ENCODE peak calls at places on chromosomes 1 and 21, in eight cellular contexts. One of them, this sample, is unnamed.

GRCh38 chr1:69167876-69168275 is 399.8 kb upstream of the LRRC7 start:
- DNase-seq in psoas muscle: no peak
- DNase-seq in IMR-90: no peak
- DNase-seq in CD8-positive, alpha-beta memory T cell: no peak
- DNase-seq in left ventricle myocardium inferior: no peak
- DNase-seq in upper lobe of right lung: no peak
- DNase-seq in tibial nerve: no peak
- DNase-seq in adrenal gland: no peak
- DNase-seq in this sample: no peak

GRCh38 chr1:53519412-53519811 is 60.2 kb downstream of the DMRTB1 start:
- DNase-seq in psoas muscle: no peak
- DNase-seq in IMR-90: no peak
- DNase-seq in CD8-positive, alpha-beta memory T cell: no peak
- DNase-seq in left ventricle myocardium inferior: no peak
- DNase-seq in upper lobe of right lung: no peak
- DNase-seq in tibial nerve: no peak
- DNase-seq in adrenal gland: no peak
- DNase-seq in this sample: no peak

GRCh38 chr1:33640114-33640660 is 167.7 kb downstream of the ZSCAN20 start:
- DNase-seq in psoas muscle: no peak
- DNase-seq in IMR-90: peak; percentile 20
- DNase-seq in CD8-positive, alpha-beta memory T cell: no peak
- DNase-seq in left ventricle myocardium inferior: no peak
- DNase-seq in upper lobe of right lung: no peak
- DNase-seq in tibial nerve: no peak
- DNase-seq in adrenal gland: no peak
- DNase-seq in this sample: no peak

GRCh38 chr1:89556716-89557442 is 32.2 kb downstream of the LRRC8B start:
- DNase-seq in psoas muscle: no peak
- DNase-seq in IMR-90: no peak
- DNase-seq in CD8-positive, alpha-beta memory T cell: no peak
- DNase-seq in left ventricle myocardium inferior: no peak
- DNase-seq in upper lobe of right lung: no peak
- DNase-seq in tibial nerve: no peak
- DNase-seq in adrenal gland: no peak
- DNase-seq in this sample: no peak

GRCh38 chr1:72281637-72282270 is 585 bp downstream of the NEGR1 start:
- DNase-seq in psoas muscle: no peak
- DNase-seq in IMR-90: peak; percentile 2
- DNase-seq in CD8-positive, alpha-beta memory T cell: no peak
- DNase-seq in left ventricle myocardium inferior: no peak
- DNase-seq in upper lobe of right lung: no peak
- DNase-seq in tibial nerve: peak; percentile 16
- DNase-seq in adrenal gland: no peak
- DNase-seq in this sample: peak; percentile 64

GRCh38 chr1:172653015-172653709 is 5.7 kb upstream of the FASLG start:
- DNase-seq in psoas muscle: no peak
- DNase-seq in IMR-90: peak; percentile 63
- DNase-seq in CD8-positive, alpha-beta memory T cell: no peak
- DNase-seq in left ventricle myocardium inferior: no peak
- DNase-seq in upper lobe of right lung: no peak
- DNase-seq in tibial nerve: no peak
- DNase-seq in adrenal gland: no peak
- DNase-seq in this sample: no peak

GRCh38 chr1:229430761-229431269 is 3.1 kb downstream of the ACTA1 start:
- DNase-seq in psoas muscle: peak; percentile 83
- DNase-seq in IMR-90: peak; percentile 37
- DNase-seq in CD8-positive, alpha-beta memory T cell: no peak
- DNase-seq in left ventricle myocardium inferior: peak; percentile 69
- DNase-seq in upper lobe of right lung: peak; percentile 74
- DNase-seq in tibial nerve: peak; percentile 29
- DNase-seq in adrenal gland: peak; percentile 52
- DNase-seq in this sample: no peak

GRCh38 chr1:29550119-29550841 is 314.0 kb downstream of the PTPRU start:
- DNase-seq in psoas muscle: no peak
- DNase-seq in IMR-90: no peak
- DNase-seq in CD8-positive, alpha-beta memory T cell: no peak
- DNase-seq in left ventricle myocardium inferior: no peak
- DNase-seq in upper lobe of right lung: peak; percentile 82
- DNase-seq in tibial nerve: no peak
- DNase-seq in adrenal gland: no peak
- DNase-seq in this sample: peak; percentile 42

GRCh38 chr1:77975386-77975785 is 3.5 kb downstream of the FUBP1 start:
- DNase-seq in psoas muscle: no peak
- DNase-seq in IMR-90: peak; percentile 40
- DNase-seq in CD8-positive, alpha-beta memory T cell: no peak
- DNase-seq in left ventricle myocardium inferior: no peak
- DNase-seq in upper lobe of right lung: no peak
- DNase-seq in tibial nerve: no peak
- DNase-seq in adrenal gland: no peak
- DNase-seq in this sample: no peak

GRCh38 chr1:7582439-7582972 is 188.6 kb upstream of the VAMP3 start:
- DNase-seq in psoas muscle: no peak
- DNase-seq in IMR-90: no peak
- DNase-seq in CD8-positive, alpha-beta memory T cell: no peak
- DNase-seq in left ventricle myocardium inferior: no peak
- DNase-seq in upper lobe of right lung: no peak
- DNase-seq in tibial nerve: no peak
- DNase-seq in adrenal gland: no peak
- DNase-seq in this sample: peak; percentile 24

GRCh38 chr1:217009376-217009775 is 286.1 kb upstream of the ESRRG start:
- DNase-seq in psoas muscle: no peak
- DNase-seq in IMR-90: no peak
- DNase-seq in CD8-positive, alpha-beta memory T cell: no peak
- DNase-seq in left ventricle myocardium inferior: no peak
- DNase-seq in upper lobe of right lung: no peak
- DNase-seq in tibial nerve: no peak
- DNase-seq in adrenal gland: no peak
- DNase-seq in this sample: no peak

GRCh38 chr1:62276791-62277190 is 42.4 kb downstream of the KANK4 start:
- DNase-seq in psoas muscle: no peak
- DNase-seq in IMR-90: no peak
- DNase-seq in CD8-positive, alpha-beta memory T cell: no peak
- DNase-seq in left ventricle myocardium inferior: no peak
- DNase-seq in upper lobe of right lung: no peak
- DNase-seq in tibial nerve: no peak
- DNase-seq in adrenal gland: no peak
- DNase-seq in this sample: no peak

GRCh38 chr1:104403883-104404282 is 654.2 kb downstream of the AMY1C start:
- DNase-seq in psoas muscle: no peak
- DNase-seq in IMR-90: no peak
- DNase-seq in CD8-positive, alpha-beta memory T cell: no peak
- DNase-seq in left ventricle myocardium inferior: no peak
- DNase-seq in upper lobe of right lung: no peak
- DNase-seq in tibial nerve: no peak
- DNase-seq in adrenal gland: no peak
- DNase-seq in this sample: no peak

GRCh38 chr1:156153362-156153761 is at the start of gene SEMA4A:
- DNase-seq in psoas muscle: no peak
- DNase-seq in IMR-90: no peak
- DNase-seq in CD8-positive, alpha-beta memory T cell: no peak
- DNase-seq in left ventricle myocardium inferior: no peak
- DNase-seq in upper lobe of right lung: peak; percentile 80
- DNase-seq in tibial nerve: no peak
- DNase-seq in adrenal gland: no peak
- DNase-seq in this sample: no peak

GRCh38 chr1:156150107-156151000 is 3.0 kb upstream of the SEMA4A start:
- DNase-seq in psoas muscle: no peak
- DNase-seq in IMR-90: no peak
- DNase-seq in CD8-positive, alpha-beta memory T cell: no peak
- DNase-seq in left ventricle myocardium inferior: no peak
- DNase-seq in upper lobe of right lung: no peak
- DNase-seq in tibial nerve: no peak
- DNase-seq in adrenal gland: no peak
- DNase-seq in this sample: no peak

GRCh38 chr1:156151093-156151688 is 2.2 kb upstream of the SEMA4A start:
- DNase-seq in psoas muscle: no peak
- DNase-seq in IMR-90: peak; percentile 62
- DNase-seq in CD8-positive, alpha-beta memory T cell: no peak
- DNase-seq in left ventricle myocardium inferior: no peak
- DNase-seq in upper lobe of right lung: no peak
- DNase-seq in tibial nerve: no peak
- DNase-seq in adrenal gland: no peak
- DNase-seq in this sample: no peak

GRCh38 chr1:156154317-156154749 is 948 bp downstream of the SEMA4A start:
- DNase-seq in psoas muscle: no peak
- DNase-seq in IMR-90: no peak
- DNase-seq in CD8-positive, alpha-beta memory T cell: peak; percentile 39
- DNase-seq in left ventricle myocardium inferior: no peak
- DNase-seq in upper lobe of right lung: peak; percentile 80
- DNase-seq in tibial nerve: no peak
- DNase-seq in adrenal gland: no peak
- DNase-seq in this sample: no peak

GRCh38 chr1:156152628-156153027 is 757 bp upstream of the SEMA4A start:
- DNase-seq in psoas muscle: no peak
- DNase-seq in IMR-90: no peak
- DNase-seq in CD8-positive, alpha-beta memory T cell: no peak
- DNase-seq in left ventricle myocardium inferior: no peak
- DNase-seq in upper lobe of right lung: no peak
- DNase-seq in tibial nerve: no peak
- DNase-seq in adrenal gland: no peak
- DNase-seq in this sample: no peak
- H3K4me1 ChIP-seq in psoas muscle: no peaks in the 10 kb centered on the region
- H3K4me1 ChIP-seq in IMR-90: peaks cover 3% of the 10 kb centered on the region
- H3K4me1 ChIP-seq in CD8-positive, alpha-beta memory T cell: no peaks in the 10 kb centered on the region
- H3K4me1 ChIP-seq in left ventricle myocardium inferior: no peaks in the 10 kb centered on the region
- H3K4me1 ChIP-seq in upper lobe of right lung: peaks cover 18% of the 10 kb centered on the region
- H3K4me1 ChIP-seq in tibial nerve: peaks cover 7% of the 10 kb centered on the region
- H3K4me1 ChIP-seq in adrenal gland: no peaks in the 10 kb centered on the region
- H3K4me1 ChIP-seq in this sample: no peaks in the 10 kb centered on the region

GRCh38 chr1:43434256-43434655 is 19.5 kb downstream of the HYI start:
- DNase-seq in psoas muscle: no peak
- DNase-seq in IMR-90: no peak
- DNase-seq in CD8-positive, alpha-beta memory T cell: no peak
- DNase-seq in left ventricle myocardium inferior: no peak
- DNase-seq in upper lobe of right lung: no peak
- DNase-seq in tibial nerve: no peak
- DNase-seq in adrenal gland: peak; percentile 8
- DNase-seq in this sample: no peak

GRCh38 chr1:43430831-43431230 is 22.9 kb downstream of the HYI start:
- DNase-seq in psoas muscle: no peak
- DNase-seq in IMR-90: no peak
- DNase-seq in CD8-positive, alpha-beta memory T cell: no peak
- DNase-seq in left ventricle myocardium inferior: no peak
- DNase-seq in upper lobe of right lung: no peak
- DNase-seq in tibial nerve: no peak
- DNase-seq in adrenal gland: no peak
- DNase-seq in this sample: no peak

GRCh38 chr1:43432171-43432860 is 21.4 kb downstream of the HYI start:
- DNase-seq in psoas muscle: no peak
- DNase-seq in IMR-90: no peak
- DNase-seq in CD8-positive, alpha-beta memory T cell: no peak
- DNase-seq in left ventricle myocardium inferior: no peak
- DNase-seq in upper lobe of right lung: peak; percentile 48
- DNase-seq in tibial nerve: no peak
- DNase-seq in adrenal gland: no peak
- DNase-seq in this sample: peak; percentile 65

GRCh38 chr1:43431676-43432075 is 22.1 kb downstream of the HYI start:
- DNase-seq in psoas muscle: no peak
- DNase-seq in IMR-90: no peak
- DNase-seq in CD8-positive, alpha-beta memory T cell: no peak
- DNase-seq in left ventricle myocardium inferior: no peak
- DNase-seq in upper lobe of right lung: peak; percentile 28
- DNase-seq in tibial nerve: no peak
- DNase-seq in adrenal gland: peak; percentile 11
- DNase-seq in this sample: no peak

GRCh38 chr1:43432907-43433306 is 20.8 kb downstream of the HYI start:
- DNase-seq in psoas muscle: no peak
- DNase-seq in IMR-90: no peak
- DNase-seq in CD8-positive, alpha-beta memory T cell: no peak
- DNase-seq in left ventricle myocardium inferior: no peak
- DNase-seq in upper lobe of right lung: peak; percentile 52
- DNase-seq in tibial nerve: no peak
- DNase-seq in adrenal gland: peak; percentile 11
- DNase-seq in this sample: no peak
- H3K36me3 ChIP-seq in psoas muscle: peaks cover 18% of the 10 kb centered on the region
- H3K36me3 ChIP-seq in IMR-90: peaks cover 74% of the 10 kb centered on the region
- H3K36me3 ChIP-seq in CD8-positive, alpha-beta memory T cell: peaks cover 48% of the 10 kb centered on the region
- H3K36me3 ChIP-seq in left ventricle myocardium inferior: peaks cover 83% of the 10 kb centered on the region
- H3K36me3 ChIP-seq in upper lobe of right lung: peaks cover 86% of the 10 kb centered on the region
- H3K36me3 ChIP-seq in tibial nerve: peaks cover 96% of the 10 kb centered on the region
- H3K36me3 ChIP-seq in adrenal gland: peaks cover 75% of the 10 kb centered on the region
- H3K36me3 ChIP-seq in this sample: peaks cover 58% of the 10 kb centered on the region

DNA sequence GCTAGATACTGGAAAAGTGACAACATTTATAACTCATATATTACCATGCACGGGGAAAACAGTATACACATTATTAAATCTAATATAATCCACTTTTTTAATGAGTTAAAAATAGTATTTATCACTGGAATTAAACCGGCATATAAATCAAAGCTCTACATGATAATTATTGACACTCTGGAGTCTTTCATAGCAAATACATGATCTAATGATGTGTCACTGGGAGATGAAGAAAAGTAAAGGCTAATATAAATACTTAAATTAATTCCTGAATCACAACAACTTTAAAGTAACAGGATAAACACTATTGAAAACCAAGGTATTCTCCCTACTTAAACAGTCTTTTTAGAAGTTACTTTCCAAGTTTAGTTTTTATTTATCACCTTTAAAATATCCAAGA is 52.4 kb upstream of the ASPM start:
- DNase-seq in psoas muscle: no peak
- DNase-seq in IMR-90: no peak
- DNase-seq in CD8-positive, alpha-beta memory T cell: no peak
- DNase-seq in left ventricle myocardium inferior: no peak
- DNase-seq in upper lobe of right lung: no peak
- DNase-seq in tibial nerve: no peak
- DNase-seq in adrenal gland: no peak
- DNase-seq in this sample: no peak
- H3K4me3 ChIP-seq in psoas muscle: peak overlapping the region; percentile 88
- H3K4me3 ChIP-seq in IMR-90: peak overlapping the region; percentile 10
- H3K4me3 ChIP-seq in CD8-positive, alpha-beta memory T cell: no peak overlapping the region
- H3K4me3 ChIP-seq in left ventricle myocardium inferior: peak overlapping the region; percentile 94
- H3K4me3 ChIP-seq in upper lobe of right lung: peak overlapping the region; percentile 88
- H3K4me3 ChIP-seq in tibial nerve: peak overlapping the region; percentile 2
- H3K4me3 ChIP-seq in adrenal gland: no peak overlapping the region
- H3K4me3 ChIP-seq in this sample: no peak overlapping the region

GRCh38 chr21:44353200-44353970 is at the start of gene TRPM2:
- DNase-seq in psoas muscle: peak; percentile 71
- DNase-seq in IMR-90: no peak
- DNase-seq in CD8-positive, alpha-beta memory T cell: no peak
- DNase-seq in left ventricle myocardium inferior: peak; percentile 72
- DNase-seq in upper lobe of right lung: peak; percentile 84
- DNase-seq in tibial nerve: no peak
- DNase-seq in adrenal gland: peak; percentile 60
- DNase-seq in this sample: no peak

GRCh38 chr21:44352253-44352860 is 1.1 kb upstream of the TRPM2 start:
- DNase-seq in psoas muscle: no peak
- DNase-seq in IMR-90: no peak
- DNase-seq in CD8-positive, alpha-beta memory T cell: no peak
- DNase-seq in left ventricle myocardium inferior: no peak
- DNase-seq in upper lobe of right lung: no peak
- DNase-seq in tibial nerve: no peak
- DNase-seq in adrenal gland: no peak
- DNase-seq in this sample: no peak

GRCh38 chr21:44354775-44355771 is 1.7 kb downstream of the TRPM2 start:
- DNase-seq in psoas muscle: no peak
- DNase-seq in IMR-90: no peak
- DNase-seq in CD8-positive, alpha-beta memory T cell: no peak
- DNase-seq in left ventricle myocardium inferior: no peak
- DNase-seq in upper lobe of right lung: no peak
- DNase-seq in tibial nerve: no peak
- DNase-seq in adrenal gland: no peak
- DNase-seq in this sample: no peak

GRCh38 chr21:44351535-44352252 is 1.7 kb upstream of the TRPM2 start:
- DNase-seq in psoas muscle: no peak
- DNase-seq in IMR-90: no peak
- DNase-seq in CD8-positive, alpha-beta memory T cell: no peak
- DNase-seq in left ventricle myocardium inferior: no peak
- DNase-seq in upper lobe of right lung: peak; percentile 61
- DNase-seq in tibial nerve: no peak
- DNase-seq in adrenal gland: no peak
- DNase-seq in this sample: no peak

GRCh38 chr21:44354001-44354405 is 582 bp downstream of the TRPM2 start:
- DNase-seq in psoas muscle: peak; percentile 49
- DNase-seq in IMR-90: no peak
- DNase-seq in CD8-positive, alpha-beta memory T cell: no peak
- DNase-seq in left ventricle myocardium inferior: no peak
- DNase-seq in upper lobe of right lung: peak; percentile 75
- DNase-seq in tibial nerve: no peak
- DNase-seq in adrenal gland: peak; percentile 41
- DNase-seq in this sample: no peak
- H3K4me1 ChIP-seq in psoas muscle: no peaks in the 10 kb centered on the region
- H3K4me1 ChIP-seq in IMR-90: no peaks in the 10 kb centered on the region
- H3K4me1 ChIP-seq in CD8-positive, alpha-beta memory T cell: peaks cover 36% of the 10 kb centered on the region
- H3K4me1 ChIP-seq in left ventricle myocardium inferior: peaks cover 4% of the 10 kb centered on the region
- H3K4me1 ChIP-seq in upper lobe of right lung: peaks cover 17% of the 10 kb centered on the region
- H3K4me1 ChIP-seq in tibial nerve: peaks cover 3% of the 10 kb centered on the region
- H3K4me1 ChIP-seq in adrenal gland: no peaks in the 10 kb centered on the region
- H3K4me1 ChIP-seq in this sample: peaks cover 10% of the 10 kb centered on the region

This sample was measured in sigmoid colon.